ENCODE peak calls at places on chromosomes 12 and 14, in ten cellular contexts. One of them, this sample, is unnamed.

GRCh38 chr12:41700940-41701339 is 443.7 kb downstream of the GXYLT1 start:
- DNase-seq in AG09309: no peak
- DNase-seq in fibroblast of the aortic adventitia: no peak
- DNase-seq in HCT116: no peak
- DNase-seq in spleen: no peak
- DNase-seq in mucosa of descending colon: no peak
- DNase-seq in stomach: no peak
- DNase-seq in ovary: no peak
- DNase-seq in AG04450: no peak
- DNase-seq in OCI-LY7: no peak
- DNase-seq in this sample: no peak

GRCh38 chr12:46361667-46362034 is 10.9 kb downstream of the SLC38A2 start:
- DNase-seq in AG09309: no peak
- DNase-seq in fibroblast of the aortic adventitia: no peak
- DNase-seq in HCT116: no peak
- DNase-seq in spleen: no peak
- DNase-seq in mucosa of descending colon: no peak
- DNase-seq in stomach: no peak
- DNase-seq in ovary: no peak
- DNase-seq in AG04450: no peak
- DNase-seq in OCI-LY7: no peak
- DNase-seq in this sample: no peak

GRCh38 chr14:77003960-77004710 is 24.4 kb downstream of the IRF2BPL start:
- DNase-seq in AG09309: peak
- DNase-seq in fibroblast of the aortic adventitia: peak
- DNase-seq in HCT116: no peak
- DNase-seq in spleen: no peak
- DNase-seq in mucosa of descending colon: no peak
- DNase-seq in stomach: peak
- DNase-seq in ovary: no peak
- DNase-seq in AG04450: no peak
- DNase-seq in OCI-LY7: no peak
- DNase-seq in this sample: peak

GRCh38 chr12:76455582-76456345 is 103.8 kb downstream of the OSBPL8 start:
- DNase-seq in AG09309: peak
- DNase-seq in fibroblast of the aortic adventitia: peak
- DNase-seq in HCT116: peak
- DNase-seq in spleen: no peak
- DNase-seq in mucosa of descending colon: no peak
- DNase-seq in stomach: no peak
- DNase-seq in ovary: no peak
- DNase-seq in AG04450: peak
- DNase-seq in OCI-LY7: peak
- DNase-seq in this sample: peak

GRCh38 chr12:28486521-28486920 is 296.3 kb downstream of the CCDC91 start:
- DNase-seq in AG09309: no peak
- DNase-seq in fibroblast of the aortic adventitia: peak
- DNase-seq in HCT116: no peak
- DNase-seq in spleen: no peak
- DNase-seq in mucosa of descending colon: no peak
- DNase-seq in stomach: no peak
- DNase-seq in ovary: no peak
- DNase-seq in AG04450: no peak
- DNase-seq in OCI-LY7: no peak
- DNase-seq in this sample: no peak

GRCh38 chr14:72128629-72129028 is 196.4 kb downstream of the RGS6 start:
- DNase-seq in AG09309: no peak
- DNase-seq in fibroblast of the aortic adventitia: no peak
- DNase-seq in HCT116: no peak
- DNase-seq in spleen: no peak
- DNase-seq in mucosa of descending colon: no peak
- DNase-seq in stomach: no peak
- DNase-seq in ovary: no peak
- DNase-seq in AG04450: no peak
- DNase-seq in OCI-LY7: no peak
- DNase-seq in this sample: no peak

GRCh38 chr12:2034633-2035420 is 18.0 kb upstream of the CACNA1C start:
- DNase-seq in AG09309: no peak
- DNase-seq in fibroblast of the aortic adventitia: peak
- DNase-seq in HCT116: peak
- DNase-seq in spleen: peak
- DNase-seq in mucosa of descending colon: peak
- DNase-seq in stomach: peak
- DNase-seq in ovary: peak
- DNase-seq in AG04450: no peak
- DNase-seq in OCI-LY7: peak
- DNase-seq in this sample: peak

GRCh38 chr12:45509621-45510020 is 219.9 kb upstream of the ARID2 start:
- DNase-seq in AG09309: no peak
- DNase-seq in fibroblast of the aortic adventitia: no peak
- DNase-seq in HCT116: no peak
- DNase-seq in spleen: no peak
- DNase-seq in mucosa of descending colon: no peak
- DNase-seq in stomach: no peak
- DNase-seq in ovary: no peak
- DNase-seq in AG04450: no peak
- DNase-seq in OCI-LY7: no peak
- DNase-seq in this sample: no peak

GRCh38 chr14:23093993-23094665 is 807 bp downstream of the ACIN1 start:
- DNase-seq in AG09309: no peak
- DNase-seq in fibroblast of the aortic adventitia: no peak
- DNase-seq in HCT116: no peak
- DNase-seq in spleen: peak
- DNase-seq in mucosa of descending colon: no peak
- DNase-seq in stomach: no peak
- DNase-seq in ovary: no peak
- DNase-seq in AG04450: no peak
- DNase-seq in OCI-LY7: peak
- DNase-seq in this sample: no peak

GRCh38 chr14:31122098-31122611 is 85.4 kb downstream of the HECTD1 start:
- DNase-seq in AG09309: no peak
- DNase-seq in fibroblast of the aortic adventitia: no peak
- DNase-seq in HCT116: no peak
- DNase-seq in spleen: no peak
- DNase-seq in mucosa of descending colon: no peak
- DNase-seq in stomach: no peak
- DNase-seq in ovary: no peak
- DNase-seq in AG04450: no peak
- DNase-seq in OCI-LY7: no peak
- DNase-seq in this sample: no peak

GRCh38 chr14:72855913-72856312 is 38.0 kb downstream of the DPF3 start:
- DNase-seq in AG09309: peak
- DNase-seq in fibroblast of the aortic adventitia: peak
- DNase-seq in HCT116: no peak
- DNase-seq in spleen: no peak
- DNase-seq in mucosa of descending colon: no peak
- DNase-seq in stomach: no peak
- DNase-seq in ovary: no peak
- DNase-seq in AG04450: no peak
- DNase-seq in OCI-LY7: no peak
- DNase-seq in this sample: no peak

GRCh38 chr14:75307700-75308379 is 29.2 kb downstream of the FOS start:
- DNase-seq in AG09309: no peak
- DNase-seq in fibroblast of the aortic adventitia: peak
- DNase-seq in HCT116: peak
- DNase-seq in spleen: peak
- DNase-seq in mucosa of descending colon: peak
- DNase-seq in stomach: peak
- DNase-seq in ovary: peak
- DNase-seq in AG04450: no peak
- DNase-seq in OCI-LY7: peak
- DNase-seq in this sample: peak

GRCh38 chr14:104599446-104599845 is 5.1 kb downstream of the TMEM179 start:
- DNase-seq in AG09309: no peak
- DNase-seq in fibroblast of the aortic adventitia: no peak
- DNase-seq in HCT116: no peak
- DNase-seq in spleen: peak
- DNase-seq in mucosa of descending colon: no peak
- DNase-seq in stomach: no peak
- DNase-seq in ovary: no peak
- DNase-seq in AG04450: no peak
- DNase-seq in OCI-LY7: no peak
- DNase-seq in this sample: no peak
- H3K4me3 ChIP-seq in AG09309: no peak
- H3K4me3 ChIP-seq in fibroblast of the aortic adventitia: no peak
- H3K4me3 ChIP-seq in HCT116: no peak
- H3K4me3 ChIP-seq in spleen: no peak
- H3K4me3 ChIP-seq in mucosa of descending colon: no peak
- H3K4me3 ChIP-seq in stomach: no peak
- H3K4me3 ChIP-seq in ovary: no peak
- H3K4me3 ChIP-seq in AG04450: no peak
- H3K4me3 ChIP-seq in OCI-LY7: no peak
- H3K4me3 ChIP-seq in this sample: no peak

GRCh38 chr12:20555771-20556170 is 139.4 kb upstream of the SLCO1C1 start:
- DNase-seq in AG09309: no peak
- DNase-seq in fibroblast of the aortic adventitia: no peak
- DNase-seq in HCT116: no peak
- DNase-seq in spleen: no peak
- DNase-seq in mucosa of descending colon: no peak
- DNase-seq in stomach: no peak
- DNase-seq in ovary: no peak
- DNase-seq in AG04450: no peak
- DNase-seq in OCI-LY7: no peak
- DNase-seq in this sample: no peak

GRCh38 chr12:20560935-20561334 is 134.2 kb upstream of the SLCO1C1 start:
- DNase-seq in AG09309: no peak
- DNase-seq in fibroblast of the aortic adventitia: no peak
- DNase-seq in HCT116: no peak
- DNase-seq in spleen: no peak
- DNase-seq in mucosa of descending colon: peak
- DNase-seq in stomach: no peak
- DNase-seq in ovary: no peak
- DNase-seq in AG04450: no peak
- DNase-seq in OCI-LY7: no peak
- DNase-seq in this sample: no peak

GRCh38 chr12:20549115-20549719 is 145.9 kb upstream of the SLCO1C1 start:
- DNase-seq in AG09309: no peak
- DNase-seq in fibroblast of the aortic adventitia: peak
- DNase-seq in HCT116: peak
- DNase-seq in spleen: no peak
- DNase-seq in mucosa of descending colon: no peak
- DNase-seq in stomach: no peak
- DNase-seq in ovary: no peak
- DNase-seq in AG04450: no peak
- DNase-seq in OCI-LY7: no peak
- DNase-seq in this sample: peak

GRCh38 chr12:20557076-20557475 is 138.1 kb upstream of the SLCO1C1 start:
- DNase-seq in AG09309: no peak
- DNase-seq in fibroblast of the aortic adventitia: no peak
- DNase-seq in HCT116: no peak
- DNase-seq in spleen: no peak
- DNase-seq in mucosa of descending colon: no peak
- DNase-seq in stomach: no peak
- DNase-seq in ovary: no peak
- DNase-seq in AG04450: no peak
- DNase-seq in OCI-LY7: no peak
- DNase-seq in this sample: no peak

DNA sequence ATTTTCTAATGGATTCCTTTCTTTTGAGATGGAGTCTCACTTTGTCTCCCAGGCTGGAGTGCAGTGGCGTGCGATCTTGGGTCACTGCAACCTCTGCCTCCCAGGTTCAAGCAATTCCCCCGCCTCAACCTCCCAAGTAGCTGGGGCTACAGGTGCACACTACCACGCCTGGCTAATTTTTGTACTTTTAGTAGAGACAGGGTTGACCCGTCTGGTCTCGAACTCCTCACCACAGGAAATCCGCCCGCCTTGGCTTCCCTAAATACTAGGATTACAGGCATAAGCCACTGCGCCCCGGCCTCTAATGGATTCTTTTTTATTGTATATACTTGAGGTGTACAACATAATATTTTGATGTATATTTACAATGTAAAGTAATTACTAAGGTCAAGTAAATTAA is 140.1 kb upstream of the SLCO1C1 start:
- DNase-seq in AG09309: no peak
- DNase-seq in fibroblast of the aortic adventitia: no peak
- DNase-seq in HCT116: no peak
- DNase-seq in spleen: no peak
- DNase-seq in mucosa of descending colon: no peak
- DNase-seq in stomach: no peak
- DNase-seq in ovary: no peak
- DNase-seq in AG04450: no peak
- DNase-seq in OCI-LY7: no peak
- DNase-seq in this sample: no peak
- H3K4me3 ChIP-seq in AG09309: no peak
- H3K4me3 ChIP-seq in fibroblast of the aortic adventitia: no peak
- H3K4me3 ChIP-seq in HCT116: no peak
- H3K4me3 ChIP-seq in spleen: no peak
- H3K4me3 ChIP-seq in mucosa of descending colon: no peak
- H3K4me3 ChIP-seq in stomach: no peak
- H3K4me3 ChIP-seq in ovary: no peak
- H3K4me3 ChIP-seq in AG04450: no peak
- H3K4me3 ChIP-seq in OCI-LY7: no peak
- H3K4me3 ChIP-seq in this sample: no peak

DNA sequence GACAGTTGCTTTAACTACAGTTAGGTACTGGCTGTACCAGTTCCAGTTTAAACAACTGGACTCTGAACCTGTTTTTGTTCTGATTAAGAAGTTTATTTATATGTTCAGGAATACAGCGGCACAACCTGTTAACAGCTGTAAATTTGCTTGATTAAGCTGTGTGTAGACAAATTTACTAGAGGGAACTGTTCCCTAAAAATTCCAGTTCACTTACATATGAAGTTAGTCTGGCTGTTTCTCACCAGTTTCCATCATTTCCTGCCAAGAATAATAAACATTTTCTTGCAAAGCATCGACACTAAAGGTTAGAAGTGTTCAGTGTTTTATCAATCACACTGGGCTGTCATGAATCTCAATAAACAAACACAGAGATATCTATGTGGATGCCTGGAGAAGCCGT is 192.1 kb downstream of the RAD51B start:
- DNase-seq in AG09309: no peak
- DNase-seq in fibroblast of the aortic adventitia: peak
- DNase-seq in HCT116: no peak
- DNase-seq in spleen: no peak
- DNase-seq in mucosa of descending colon: no peak
- DNase-seq in stomach: no peak
- DNase-seq in ovary: no peak
- DNase-seq in AG04450: no peak
- DNase-seq in OCI-LY7: no peak
- DNase-seq in this sample: no peak
- H3K4me3 ChIP-seq in AG09309: no peak
- H3K4me3 ChIP-seq in fibroblast of the aortic adventitia: no peak
- H3K4me3 ChIP-seq in HCT116: no peak
- H3K4me3 ChIP-seq in spleen: no peak
- H3K4me3 ChIP-seq in mucosa of descending colon: no peak
- H3K4me3 ChIP-seq in stomach: no peak
- H3K4me3 ChIP-seq in ovary: no peak
- H3K4me3 ChIP-seq in AG04450: no peak
- H3K4me3 ChIP-seq in OCI-LY7: no peak
- H3K4me3 ChIP-seq in this sample: no peak

DNA sequence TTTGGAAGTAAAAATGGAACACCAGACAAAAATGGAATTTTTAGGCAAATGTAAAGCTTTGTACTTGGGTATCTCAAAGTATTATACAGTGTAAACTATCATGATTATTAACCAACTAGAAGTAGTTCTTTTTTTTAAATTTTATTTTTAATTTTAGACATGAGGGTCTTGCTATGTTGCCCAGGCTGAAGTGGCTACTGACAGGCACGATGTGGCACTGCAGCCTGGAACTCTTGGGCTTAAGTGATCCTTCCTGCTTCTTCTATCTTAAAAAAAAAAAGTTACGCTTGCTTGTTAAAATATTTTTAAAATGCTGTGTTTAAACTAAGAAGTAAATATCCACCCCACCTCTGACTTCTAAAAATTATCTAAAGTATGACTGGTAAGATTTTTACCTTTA is 1.9 kb upstream of the FUT8 start:
- DNase-seq in AG09309: no peak
- DNase-seq in fibroblast of the aortic adventitia: no peak
- DNase-seq in HCT116: no peak
- DNase-seq in spleen: no peak
- DNase-seq in mucosa of descending colon: no peak
- DNase-seq in stomach: no peak
- DNase-seq in ovary: no peak
- DNase-seq in AG04450: no peak
- DNase-seq in OCI-LY7: peak
- DNase-seq in this sample: no peak
- H3K4me3 ChIP-seq in AG09309: no peak
- H3K4me3 ChIP-seq in fibroblast of the aortic adventitia: peak
- H3K4me3 ChIP-seq in HCT116: no peak
- H3K4me3 ChIP-seq in spleen: no peak
- H3K4me3 ChIP-seq in mucosa of descending colon: no peak
- H3K4me3 ChIP-seq in stomach: no peak
- H3K4me3 ChIP-seq in ovary: no peak
- H3K4me3 ChIP-seq in AG04450: no peak
- H3K4me3 ChIP-seq in OCI-LY7: peak
- H3K4me3 ChIP-seq in this sample: no peak